ENCODE peak calls at places on chromosome 3, in seven cellular contexts. One of them, this sample, is unnamed.

GRCh38 chr3:102224171-102224570 is 210.6 kb upstream of the ZPLD1 start:
- DNase-seq in uterus: peak; percentile 23
- DNase-seq in HepG2: peak; percentile 12
- DNase-seq in PC-9: no peak
- DNase-seq in dorsolateral prefrontal cortex: no peak
- DNase-seq in epithelial cell of esophagus: peak; percentile 54
- DNase-seq in fibroblast of lung: peak; percentile 44
- DNase-seq in this sample: no peak

GRCh38 chr3:15064299-15064834 is 748 bp downstream of the MRPS25 start:
- DNase-seq in HepG2: no peak
- DNase-seq in dorsolateral prefrontal cortex: no peak
- DNase-seq in PC-9: no peak
- DNase-seq in uterus: no peak
- DNase-seq in epithelial cell of esophagus: peak; percentile 40
- DNase-seq in fibroblast of lung: peak; percentile 24
- DNase-seq in this sample: no peak

GRCh38 chr3:184977796-184978195 is 165.8 kb downstream of the VPS8 start:
- DNase-seq in uterus: no peak
- DNase-seq in HepG2: no peak
- DNase-seq in PC-9: no peak
- DNase-seq in dorsolateral prefrontal cortex: no peak
- DNase-seq in epithelial cell of esophagus: no peak
- DNase-seq in fibroblast of lung: no peak
- DNase-seq in this sample: no peak

GRCh38 chr3:128152419-128153155 is 694 bp upstream of the EEFSEC start:
- DNase-seq in epithelial cell of esophagus: no peak
- DNase-seq in uterus: no peak
- DNase-seq in fibroblast of lung: peak; percentile 77
- DNase-seq in HepG2: peak; percentile 87
- DNase-seq in dorsolateral prefrontal cortex: peak; percentile 49
- DNase-seq in PC-9: peak; percentile 84
- DNase-seq in this sample: no peak

GRCh38 chr3:194098036-194098871 is 37.7 kb upstream of the HES1 start:
- DNase-seq in HepG2: no peak
- DNase-seq in dorsolateral prefrontal cortex: no peak
- DNase-seq in PC-9: no peak
- DNase-seq in fibroblast of lung: no peak
- DNase-seq in epithelial cell of esophagus: no peak
- DNase-seq in uterus: no peak
- DNase-seq in this sample: peak; percentile 20

GRCh38 chr3:53641397-53641796 is 147.0 kb downstream of the CACNA1D start:
- DNase-seq in HepG2: no peak
- DNase-seq in PC-9: no peak
- DNase-seq in uterus: no peak
- DNase-seq in dorsolateral prefrontal cortex: no peak
- DNase-seq in fibroblast of lung: no peak
- DNase-seq in epithelial cell of esophagus: no peak
- DNase-seq in this sample: no peak

GRCh38 chr3:194691481-194692281 is 6.0 kb downstream of the FAM43A start:
- DNase-seq in fibroblast of lung: no peak
- DNase-seq in dorsolateral prefrontal cortex: no peak
- DNase-seq in uterus: no peak
- DNase-seq in HepG2: no peak
- DNase-seq in epithelial cell of esophagus: no peak
- DNase-seq in PC-9: no peak
- DNase-seq in this sample: no peak

GRCh38 chr3:152021951-152022461 is 148.6 kb downstream of the SUCNR1 start:
- DNase-seq in PC-9: peak; percentile 96
- DNase-seq in uterus: peak; percentile 24
- DNase-seq in epithelial cell of esophagus: peak; percentile 97
- DNase-seq in dorsolateral prefrontal cortex: no peak
- DNase-seq in fibroblast of lung: peak; percentile 14
- DNase-seq in HepG2: no peak
- DNase-seq in this sample: no peak

GRCh38 chr3:114624047-114624445 is 330.2 kb downstream of the TIGIT start:
- DNase-seq in PC-9: peak; percentile 43
- DNase-seq in dorsolateral prefrontal cortex: peak; percentile 33
- DNase-seq in HepG2: peak; percentile 9
- DNase-seq in fibroblast of lung: peak; percentile 77
- DNase-seq in epithelial cell of esophagus: no peak
- DNase-seq in uterus: peak; percentile 73
- DNase-seq in this sample: peak; percentile 70

GRCh38 chr3:159266779-159267178 is 464.9 kb downstream of the MFSD1 start:
- DNase-seq in epithelial cell of esophagus: peak; percentile 72
- DNase-seq in PC-9: no peak
- DNase-seq in fibroblast of lung: peak; percentile 17
- DNase-seq in dorsolateral prefrontal cortex: no peak
- DNase-seq in HepG2: peak; percentile 23
- DNase-seq in uterus: no peak
- DNase-seq in this sample: no peak

GRCh38 chr3:33081812-33082211 is 15.1 kb downstream of the GLB1 start:
- DNase-seq in uterus: no peak
- DNase-seq in HepG2: no peak
- DNase-seq in PC-9: no peak
- DNase-seq in dorsolateral prefrontal cortex: no peak
- DNase-seq in epithelial cell of esophagus: no peak
- DNase-seq in fibroblast of lung: no peak
- DNase-seq in this sample: no peak

GRCh38 chr3:27279153-27279552 is 90.0 kb downstream of the NEK10 start:
- DNase-seq in epithelial cell of esophagus: peak; percentile 9
- DNase-seq in fibroblast of lung: peak; percentile 33
- DNase-seq in dorsolateral prefrontal cortex: peak; percentile 55
- DNase-seq in PC-9: no peak
- DNase-seq in uterus: no peak
- DNase-seq in HepG2: no peak
- DNase-seq in this sample: no peak

GRCh38 chr3:171986755-171987535 is 52.4 kb upstream of the FNDC3B start:
- DNase-seq in uterus: no peak
- DNase-seq in dorsolateral prefrontal cortex: no peak
- DNase-seq in fibroblast of lung: peak; percentile 22
- DNase-seq in HepG2: no peak
- DNase-seq in epithelial cell of esophagus: no peak
- DNase-seq in PC-9: no peak
- DNase-seq in this sample: no peak

GRCh38 chr3:27034255-27034654 is 334.9 kb downstream of the NEK10 start:
- DNase-seq in fibroblast of lung: no peak
- DNase-seq in uterus: no peak
- DNase-seq in PC-9: no peak
- DNase-seq in dorsolateral prefrontal cortex: no peak
- DNase-seq in HepG2: no peak
- DNase-seq in epithelial cell of esophagus: no peak
- DNase-seq in this sample: no peak

GRCh38 chr3:186053954-186054353 is 54.9 kb downstream of the ETV5 start:
- DNase-seq in fibroblast of lung: peak; percentile 57
- DNase-seq in HepG2: no peak
- DNase-seq in epithelial cell of esophagus: no peak
- DNase-seq in uterus: no peak
- DNase-seq in PC-9: no peak
- DNase-seq in dorsolateral prefrontal cortex: peak; percentile 65
- DNase-seq in this sample: no peak

GRCh38 chr3:4582634-4583033 is 89.5 kb downstream of the ITPR1 start:
- DNase-seq in dorsolateral prefrontal cortex: no peak
- DNase-seq in epithelial cell of esophagus: peak; percentile 18
- DNase-seq in PC-9: no peak
- DNase-seq in uterus: no peak
- DNase-seq in fibroblast of lung: peak; percentile 58
- DNase-seq in HepG2: no peak
- DNase-seq in this sample: no peak

GRCh38 chr3:179562467-179563297 is at the start of gene ACTL6A:
- DNase-seq in PC-9: peak; percentile 100
- DNase-seq in fibroblast of lung: peak; percentile 99
- DNase-seq in HepG2: peak; percentile 98
- DNase-seq in epithelial cell of esophagus: peak; percentile 100
- DNase-seq in dorsolateral prefrontal cortex: peak; percentile 98
- DNase-seq in uterus: peak; percentile 100
- DNase-seq in this sample: peak; percentile 100

GRCh38 chr3:59463253-59463652 is 413.4 kb upstream of the CFAP20DC start:
- DNase-seq in PC-9: no peak
- DNase-seq in uterus: no peak
- DNase-seq in dorsolateral prefrontal cortex: no peak
- DNase-seq in epithelial cell of esophagus: no peak
- DNase-seq in HepG2: no peak
- DNase-seq in fibroblast of lung: no peak
- DNase-seq in this sample: no peak

GRCh38 chr3:72129384-72130094 is 344.6 kb upstream of the PROK2 start:
- DNase-seq in fibroblast of lung: no peak
- DNase-seq in dorsolateral prefrontal cortex: no peak
- DNase-seq in uterus: no peak
- DNase-seq in PC-9: no peak
- DNase-seq in HepG2: no peak
- DNase-seq in epithelial cell of esophagus: no peak
- DNase-seq in this sample: no peak

GRCh38 chr3:24365168-24365567 is 129.5 kb downstream of the THRB start:
- DNase-seq in dorsolateral prefrontal cortex: no peak
- DNase-seq in PC-9: peak; percentile 90
- DNase-seq in HepG2: peak; percentile 90
- DNase-seq in fibroblast of lung: peak; percentile 89
- DNase-seq in epithelial cell of esophagus: peak; percentile 97
- DNase-seq in uterus: peak; percentile 79
- DNase-seq in this sample: peak; percentile 51

GRCh38 chr3:157257101-157257500 is 97.2 kb upstream of the CCNL1 start:
- DNase-seq in fibroblast of lung: peak; percentile 19
- DNase-seq in epithelial cell of esophagus: no peak
- DNase-seq in uterus: no peak
- DNase-seq in HepG2: no peak
- DNase-seq in dorsolateral prefrontal cortex: no peak
- DNase-seq in PC-9: no peak
- DNase-seq in this sample: no peak

GRCh38 chr3:180467177-180467576 is 134.8 kb upstream of the TTC14 start:
- DNase-seq in epithelial cell of esophagus: peak; percentile 56
- DNase-seq in fibroblast of lung: no peak
- DNase-seq in PC-9: no peak
- DNase-seq in HepG2: no peak
- DNase-seq in uterus: no peak
- DNase-seq in dorsolateral prefrontal cortex: no peak
- DNase-seq in this sample: no peak

GRCh38 chr3:149316427-149316826 is 17.0 kb downstream of the TM4SF18 start:
- DNase-seq in uterus: no peak
- DNase-seq in HepG2: no peak
- DNase-seq in PC-9: peak; percentile 53
- DNase-seq in epithelial cell of esophagus: peak; percentile 15
- DNase-seq in fibroblast of lung: peak; percentile 13
- DNase-seq in dorsolateral prefrontal cortex: no peak
- DNase-seq in this sample: no peak

GRCh38 chr3:8962226-8962861 is 928 bp downstream of the RAD18 start:
- DNase-seq in HepG2: no peak
- DNase-seq in dorsolateral prefrontal cortex: no peak
- DNase-seq in epithelial cell of esophagus: no peak
- DNase-seq in PC-9: no peak
- DNase-seq in fibroblast of lung: no peak
- DNase-seq in uterus: no peak
- DNase-seq in this sample: no peak

GRCh38 chr3:30751610-30752299 is 142.7 kb downstream of the GADL1 start:
- DNase-seq in PC-9: no peak
- DNase-seq in epithelial cell of esophagus: peak; percentile 21
- DNase-seq in dorsolateral prefrontal cortex: no peak
- DNase-seq in uterus: peak; percentile 36
- DNase-seq in fibroblast of lung: peak; percentile 64
- DNase-seq in HepG2: peak; percentile 20
- DNase-seq in this sample: peak; percentile 38

GRCh38 chr3:107950413-107950812 is 140.4 kb downstream of the CD47 start:
- DNase-seq in epithelial cell of esophagus: no peak
- DNase-seq in PC-9: no peak
- DNase-seq in HepG2: no peak
- DNase-seq in dorsolateral prefrontal cortex: peak; percentile 61
- DNase-seq in fibroblast of lung: no peak
- DNase-seq in uterus: no peak
- DNase-seq in this sample: no peak

GRCh38 chr3:50570508-50571279 is 1.4 kb downstream of the HEMK1 start:
- DNase-seq in PC-9: no peak
- DNase-seq in HepG2: no peak
- DNase-seq in uterus: no peak
- DNase-seq in fibroblast of lung: no peak
- DNase-seq in dorsolateral prefrontal cortex: no peak
- DNase-seq in epithelial cell of esophagus: no peak
- DNase-seq in this sample: no peak
- TF ChIP-seq CTCF in PC-9: no peak
- TF ChIP-seq CTCF in HepG2: no peak
- TF ChIP-seq CTCF in uterus: no peak
- TF ChIP-seq CTCF in fibroblast of lung: no peak
- TF ChIP-seq CTCF in dorsolateral prefrontal cortex: no peak
- TF ChIP-seq CTCF in epithelial cell of esophagus: no peak
- TF ChIP-seq CTCF in this sample: no peak

GRCh38 chr3:109803274-109803673 is 465.9 kb upstream of the DPPA4 start:
- DNase-seq in epithelial cell of esophagus: peak; percentile 45
- DNase-seq in fibroblast of lung: no peak
- DNase-seq in PC-9: no peak
- DNase-seq in dorsolateral prefrontal cortex: no peak
- DNase-seq in HepG2: no peak
- DNase-seq in uterus: no peak
- DNase-seq in this sample: no peak
- TF ChIP-seq CTCF in epithelial cell of esophagus: peak; percentile 60
- TF ChIP-seq CTCF in fibroblast of lung: peak; percentile 24
- TF ChIP-seq CTCF in PC-9: peak; percentile 69
- TF ChIP-seq CTCF in dorsolateral prefrontal cortex: peak; percentile 18
- TF ChIP-seq CTCF in HepG2: no peak
- TF ChIP-seq CTCF in uterus: no peak
- TF ChIP-seq CTCF in this sample: no peak

DNA sequence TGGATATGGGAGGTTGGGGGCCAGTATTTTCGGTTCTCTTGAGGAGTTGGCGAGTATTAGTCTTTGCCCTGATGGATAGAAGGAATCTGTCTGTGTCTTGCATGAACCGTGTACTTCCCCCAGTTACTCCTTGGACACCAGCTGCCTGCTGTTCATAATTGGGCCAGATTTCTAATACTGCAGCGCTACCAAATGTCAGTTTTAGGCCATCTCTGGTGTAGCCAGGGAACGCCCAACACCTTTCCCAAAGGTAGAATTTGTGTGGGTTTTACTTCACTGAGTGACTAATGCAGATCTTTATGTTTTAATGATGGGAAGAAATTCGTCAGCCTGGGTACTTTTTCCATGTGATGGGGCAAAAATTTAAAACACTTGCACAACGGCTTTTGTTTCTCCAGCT is 18.4 kb downstream of the FLNB start:
- DNase-seq in dorsolateral prefrontal cortex: no peak
- DNase-seq in PC-9: no peak
- DNase-seq in epithelial cell of esophagus: peak; percentile 84
- DNase-seq in fibroblast of lung: no peak
- DNase-seq in uterus: no peak
- DNase-seq in HepG2: no peak
- DNase-seq in this sample: no peak
- TF ChIP-seq CTCF in dorsolateral prefrontal cortex: no peak
- TF ChIP-seq CTCF in PC-9: no peak
- TF ChIP-seq CTCF in epithelial cell of esophagus: no peak
- TF ChIP-seq CTCF in fibroblast of lung: no peak
- TF ChIP-seq CTCF in uterus: no peak
- TF ChIP-seq CTCF in HepG2: no peak
- TF ChIP-seq CTCF in this sample: no peak

DNA sequence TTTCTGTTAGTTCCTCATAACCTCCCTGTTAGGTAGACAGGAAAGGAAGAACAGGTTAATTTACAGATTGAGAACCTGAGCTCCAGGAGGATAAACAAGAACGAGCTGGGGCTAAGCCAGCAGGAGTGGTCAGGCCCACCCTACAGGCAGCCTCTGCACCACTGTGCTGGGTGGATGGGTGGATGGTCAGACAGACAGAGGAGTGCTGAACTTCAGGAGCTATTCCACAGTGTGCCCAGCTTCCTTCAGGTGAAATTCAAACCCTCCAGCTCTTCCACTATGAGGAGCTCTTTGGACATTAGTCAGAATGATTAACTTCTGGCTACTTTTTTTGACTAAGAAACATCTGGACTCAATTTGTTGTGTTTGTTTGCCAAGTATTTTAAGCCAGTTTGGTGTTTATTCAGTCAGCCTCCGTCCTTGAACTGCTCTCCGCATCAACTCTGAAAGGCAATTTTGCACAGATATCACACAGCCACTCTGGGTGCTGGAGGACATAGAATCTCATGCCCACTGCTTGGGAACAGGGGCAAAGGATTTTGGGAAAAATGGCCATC is 361.9 kb downstream of the CLSTN2 start:
- DNase-seq in dorsolateral prefrontal cortex: no peak
- DNase-seq in HepG2: peak; percentile 9
- DNase-seq in epithelial cell of esophagus: no peak
- DNase-seq in fibroblast of lung: no peak
- DNase-seq in PC-9: no peak
- DNase-seq in uterus: no peak
- DNase-seq in this sample: no peak
- TF ChIP-seq CTCF in dorsolateral prefrontal cortex: no peak
- TF ChIP-seq CTCF in HepG2: peak; percentile 23
- TF ChIP-seq CTCF in epithelial cell of esophagus: no peak
- TF ChIP-seq CTCF in fibroblast of lung: no peak
- TF ChIP-seq CTCF in PC-9: no peak
- TF ChIP-seq CTCF in uterus: no peak
- TF ChIP-seq CTCF in this sample: no peak

This sample was measured in heart right ventricle.